ENCODE peak calls at places on chromosomes 12 and 14, in five cellular contexts. One of them, this sample, is unnamed.

GRCh38 chr12:29516431-29516875 is 19.0 kb upstream of the OVCH1 start:
- DNase-seq in pancreas: no peak
- DNase-seq in ELR: no peak
- DNase-seq in activated T-cell treated with anti-CD3 and anti-CD28 coated beads for 1 hour: no peak
- DNase-seq in activated CD4-positive, alpha-beta T cell treated with anti-CD3 and anti-CD28 coated beads, Interleukin-2, amount 50 U/mL, for 1 hour: no peak
- DNase-seq in this sample: no peak

GRCh38 chr12:57226588-57227314 is 2.8 kb upstream of the SHMT2 start:
- DNase-seq in pancreas: no peak
- DNase-seq in ELR: no peak
- DNase-seq in activated T-cell treated with anti-CD3 and anti-CD28 coated beads for 1 hour: no peak
- DNase-seq in activated CD4-positive, alpha-beta T cell treated with anti-CD3 and anti-CD28 coated beads, Interleukin-2, amount 50 U/mL, for 1 hour: no peak
- DNase-seq in this sample: no peak

GRCh38 chr12:125079943-125080645 is 14.9 kb downstream of the AACS start:
- DNase-seq in pancreas: no peak
- DNase-seq in ELR: no peak
- DNase-seq in activated T-cell treated with anti-CD3 and anti-CD28 coated beads for 1 hour: no peak
- DNase-seq in activated CD4-positive, alpha-beta T cell treated with anti-CD3 and anti-CD28 coated beads, Interleukin-2, amount 50 U/mL, for 1 hour: no peak
- DNase-seq in this sample: no peak

GRCh38 chr14:100747736-100748135 is 21.0 kb downstream of the DLK1 start:
- DNase-seq in pancreas: peak; percentile 12
- DNase-seq in ELR: no peak
- DNase-seq in activated T-cell treated with anti-CD3 and anti-CD28 coated beads for 1 hour: no peak
- DNase-seq in activated CD4-positive, alpha-beta T cell treated with anti-CD3 and anti-CD28 coated beads, Interleukin-2, amount 50 U/mL, for 1 hour: no peak
- DNase-seq in this sample: no peak

GRCh38 chr12:54011665-54012532 is 3.1 kb downstream of the HOXC8 start:
- DNase-seq in pancreas: no peak
- DNase-seq in ELR: no peak
- DNase-seq in activated T-cell treated with anti-CD3 and anti-CD28 coated beads for 1 hour: no peak
- DNase-seq in activated CD4-positive, alpha-beta T cell treated with anti-CD3 and anti-CD28 coated beads, Interleukin-2, amount 50 U/mL, for 1 hour: no peak
- DNase-seq in this sample: no peak

GRCh38 chr14:51912112-51912786 is 51.8 kb downstream of the GNG2 start:
- DNase-seq in pancreas: no peak
- DNase-seq in ELR: no peak
- DNase-seq in activated T-cell treated with anti-CD3 and anti-CD28 coated beads for 1 hour: no peak
- DNase-seq in activated CD4-positive, alpha-beta T cell treated with anti-CD3 and anti-CD28 coated beads, Interleukin-2, amount 50 U/mL, for 1 hour: no peak
- DNase-seq in this sample: no peak

GRCh38 chr12:51393676-51394545 is 2.7 kb upstream of the GALNT6 start:
- DNase-seq in pancreas: no peak
- DNase-seq in ELR: peak; percentile 100
- DNase-seq in activated T-cell treated with anti-CD3 and anti-CD28 coated beads for 1 hour: peak; percentile 42
- DNase-seq in activated CD4-positive, alpha-beta T cell treated with anti-CD3 and anti-CD28 coated beads, Interleukin-2, amount 50 U/mL, for 1 hour: peak; percentile 46
- DNase-seq in this sample: no peak

GRCh38 chr12:20520572-20520971 is 152.2 kb downstream of the PDE3A start:
- DNase-seq in pancreas: no peak
- DNase-seq in ELR: no peak
- DNase-seq in activated T-cell treated with anti-CD3 and anti-CD28 coated beads for 1 hour: no peak
- DNase-seq in activated CD4-positive, alpha-beta T cell treated with anti-CD3 and anti-CD28 coated beads, Interleukin-2, amount 50 U/mL, for 1 hour: no peak
- DNase-seq in this sample: no peak

GRCh38 chr14:95222870-95223398 is 65.6 kb upstream of the DICER1 start:
- DNase-seq in pancreas: no peak
- DNase-seq in ELR: peak; percentile 37
- DNase-seq in activated T-cell treated with anti-CD3 and anti-CD28 coated beads for 1 hour: no peak
- DNase-seq in activated CD4-positive, alpha-beta T cell treated with anti-CD3 and anti-CD28 coated beads, Interleukin-2, amount 50 U/mL, for 1 hour: no peak
- DNase-seq in this sample: no peak

GRCh38 chr12:5944053-5944452 is 1.0 kb downstream of the ANO2 start:
- DNase-seq in pancreas: no peak
- DNase-seq in ELR: no peak
- DNase-seq in activated T-cell treated with anti-CD3 and anti-CD28 coated beads for 1 hour: no peak
- DNase-seq in activated CD4-positive, alpha-beta T cell treated with anti-CD3 and anti-CD28 coated beads, Interleukin-2, amount 50 U/mL, for 1 hour: no peak
- DNase-seq in this sample: no peak

GRCh38 chr14:32432813-32433538 is 103.9 kb downstream of the AKAP6 start:
- DNase-seq in pancreas: no peak
- DNase-seq in ELR: no peak
- DNase-seq in activated T-cell treated with anti-CD3 and anti-CD28 coated beads for 1 hour: no peak
- DNase-seq in activated CD4-positive, alpha-beta T cell treated with anti-CD3 and anti-CD28 coated beads, Interleukin-2, amount 50 U/mL, for 1 hour: no peak
- DNase-seq in this sample: no peak

GRCh38 chr12:43599708-43600107 is 47.7 kb upstream of the ADAMTS20 start:
- DNase-seq in pancreas: no peak
- DNase-seq in ELR: no peak
- DNase-seq in activated T-cell treated with anti-CD3 and anti-CD28 coated beads for 1 hour: no peak
- DNase-seq in activated CD4-positive, alpha-beta T cell treated with anti-CD3 and anti-CD28 coated beads, Interleukin-2, amount 50 U/mL, for 1 hour: no peak
- DNase-seq in this sample: no peak

GRCh38 chr12:113103756-113104450 is 31.7 kb downstream of the RASAL1 start:
- DNase-seq in pancreas: peak; percentile 73
- DNase-seq in ELR: no peak
- DNase-seq in activated T-cell treated with anti-CD3 and anti-CD28 coated beads for 1 hour: peak; percentile 41
- DNase-seq in activated CD4-positive, alpha-beta T cell treated with anti-CD3 and anti-CD28 coated beads, Interleukin-2, amount 50 U/mL, for 1 hour: peak; percentile 61
- DNase-seq in this sample: peak; percentile 75

GRCh38 chr12:122060069-122060468 is 18.5 kb upstream of the MLXIP start:
- DNase-seq in pancreas: no peak
- DNase-seq in ELR: no peak
- DNase-seq in activated T-cell treated with anti-CD3 and anti-CD28 coated beads for 1 hour: no peak
- DNase-seq in activated CD4-positive, alpha-beta T cell treated with anti-CD3 and anti-CD28 coated beads, Interleukin-2, amount 50 U/mL, for 1 hour: no peak
- DNase-seq in this sample: no peak

GRCh38 chr12:120944645-120945217 is 33.6 kb upstream of the HNF1A start:
- DNase-seq in pancreas: peak; percentile 86
- DNase-seq in ELR: peak; percentile 64
- DNase-seq in activated T-cell treated with anti-CD3 and anti-CD28 coated beads for 1 hour: peak; percentile 65
- DNase-seq in activated CD4-positive, alpha-beta T cell treated with anti-CD3 and anti-CD28 coated beads, Interleukin-2, amount 50 U/mL, for 1 hour: peak; percentile 67
- DNase-seq in this sample: peak; percentile 82

GRCh38 chr14:102772781-102773570 is 4.3 kb upstream of the TRAF3 start:
- DNase-seq in pancreas: no peak
- DNase-seq in ELR: peak; percentile 53
- DNase-seq in activated T-cell treated with anti-CD3 and anti-CD28 coated beads for 1 hour: no peak
- DNase-seq in activated CD4-positive, alpha-beta T cell treated with anti-CD3 and anti-CD28 coated beads, Interleukin-2, amount 50 U/mL, for 1 hour: no peak
- DNase-seq in this sample: no peak

This sample was measured in Peyer's patch.